ENCODE peak calls at places on chromosomes 13 and 19, in five cellular contexts. V is neuronal stem cell; X is body of pancreas; Q is CD4-positive, CD25-positive, alpha-beta regulatory T cell; F is spleen. O is an unnamed sample.

GRCh38 chr19:44949550-44949949 is 3.7 kb downstream of the APOC2 start:
- DNase-seq in Q (no peak), X (no peak), F (no peak), V (no peak), O (no peak)

GRCh38 chr13:66657165-66657895 is 572.8 kb downstream of the PCDH9 start:
- DNase-seq in X (peak; percentile 65), F (no peak), Q (no peak), V (no peak), O (peak; percentile 73)

GRCh38 chr19:3346677-3347353 is 19.6 kb upstream of the NFIC start:
- DNase-seq in V (no peak), X (peak; percentile 97), F (no peak), Q (no peak), O (peak; percentile 70)

GRCh38 chr13:102012299-102013293 is 389.3 kb downstream of the FGF14 start:
- DNase-seq in V (no peak), Q (no peak), X (no peak), F (no peak), O (no peak)

GRCh38 chr13:40982772-40983171 is 36.3 kb downstream of the ELF1 start:
- DNase-seq in F (no peak), Q (peak; percentile 92), X (no peak), V (no peak), O (peak; percentile 48)

GRCh38 chr13:113902536-113902935 is 38.7 kb upstream of the GAS6 start:
- DNase-seq in X (no peak), V (no peak), Q (no peak), F (no peak), O (no peak)

GRCh38 chr19:41327499-41328156 is 17.7 kb downstream of the CCDC97 start:
- DNase-seq in F (peak; percentile 98), Q (peak; percentile 93), V (no peak), X (peak; percentile 88), O (no peak)

GRCh38 chr13:51697855-51698254 is 106.1 kb downstream of the DHRS12 start:
- DNase-seq in X (no peak), Q (no peak), V (no peak), F (no peak), O (no peak)

GRCh38 chr13:112077729-112078128 is 10.8 kb downstream of the SOX1 start:
- DNase-seq in V (no peak), F (no peak), Q (no peak), X (no peak), O (no peak)

GRCh38 chr13:107960301-107960700 is 255.0 kb downstream of the LIG4 start:
- DNase-seq in V (no peak), F (no peak), X (no peak), Q (no peak), O (no peak)

GRCh38 chr13:28532226-28533048 is 37.5 kb upstream of the FLT1 start:
- DNase-seq in Q (no peak), F (peak; percentile 81), V (peak; percentile 47), X (peak; percentile 17), O (peak; percentile 49)

GRCh38 chr19:38551450-38551813 is 66.3 kb downstream of the MAP4K1 start:
- DNase-seq in F (no peak), X (no peak), Q (peak; percentile 32), V (no peak), O (no peak)

GRCh38 chr13:32639502-32640105 is 53.4 kb downstream of the PDS5B start:
- DNase-seq in F (no peak), Q (peak; percentile 74), X (peak; percentile 73), V (peak; percentile 12), O (peak; percentile 74)

GRCh38 chr13:59780058-59780457 is 383.7 kb downstream of the DIAPH3 start:
- DNase-seq in X (no peak), F (no peak), V (no peak), Q (no peak), O (no peak)

GRCh38 chr19:14758816-14759215 is 19.5 kb downstream of the ADGRE2 start:
- DNase-seq in F (peak; percentile 23), Q (no peak), V (no peak), X (peak; percentile 22), O (no peak)

DNA sequence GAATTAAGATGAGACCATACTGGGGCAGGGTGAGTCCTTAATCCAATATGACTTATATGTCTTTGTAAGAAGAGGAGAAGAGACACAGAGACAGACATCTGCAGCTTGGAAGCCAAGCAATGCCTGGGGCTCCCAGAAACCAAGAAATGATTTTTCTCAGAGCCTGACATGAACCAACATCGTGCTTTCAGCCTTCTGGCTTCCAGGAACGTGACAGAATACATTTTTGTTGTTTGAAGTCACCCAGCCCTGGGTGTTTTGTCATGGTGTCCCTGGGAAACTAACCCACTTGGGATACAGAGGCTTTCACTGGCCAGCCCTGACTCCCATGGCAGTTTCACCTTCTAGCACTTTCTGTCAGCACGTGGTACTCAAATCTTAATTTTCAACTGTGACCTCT is 95.3 kb upstream of the SLC10A2 start:
- DNase-seq in F (no peak), X (no peak), V (no peak), Q (no peak), O (no peak)
- H3K36me3 ChIP-seq in F (no peaks in the 10 kb centered on the region), X (no peaks in the 10 kb centered on the region), V (no peaks in the 10 kb centered on the region), Q (no peaks in the 10 kb centered on the region), O (no peaks in the 10 kb centered on the region)

DNA sequence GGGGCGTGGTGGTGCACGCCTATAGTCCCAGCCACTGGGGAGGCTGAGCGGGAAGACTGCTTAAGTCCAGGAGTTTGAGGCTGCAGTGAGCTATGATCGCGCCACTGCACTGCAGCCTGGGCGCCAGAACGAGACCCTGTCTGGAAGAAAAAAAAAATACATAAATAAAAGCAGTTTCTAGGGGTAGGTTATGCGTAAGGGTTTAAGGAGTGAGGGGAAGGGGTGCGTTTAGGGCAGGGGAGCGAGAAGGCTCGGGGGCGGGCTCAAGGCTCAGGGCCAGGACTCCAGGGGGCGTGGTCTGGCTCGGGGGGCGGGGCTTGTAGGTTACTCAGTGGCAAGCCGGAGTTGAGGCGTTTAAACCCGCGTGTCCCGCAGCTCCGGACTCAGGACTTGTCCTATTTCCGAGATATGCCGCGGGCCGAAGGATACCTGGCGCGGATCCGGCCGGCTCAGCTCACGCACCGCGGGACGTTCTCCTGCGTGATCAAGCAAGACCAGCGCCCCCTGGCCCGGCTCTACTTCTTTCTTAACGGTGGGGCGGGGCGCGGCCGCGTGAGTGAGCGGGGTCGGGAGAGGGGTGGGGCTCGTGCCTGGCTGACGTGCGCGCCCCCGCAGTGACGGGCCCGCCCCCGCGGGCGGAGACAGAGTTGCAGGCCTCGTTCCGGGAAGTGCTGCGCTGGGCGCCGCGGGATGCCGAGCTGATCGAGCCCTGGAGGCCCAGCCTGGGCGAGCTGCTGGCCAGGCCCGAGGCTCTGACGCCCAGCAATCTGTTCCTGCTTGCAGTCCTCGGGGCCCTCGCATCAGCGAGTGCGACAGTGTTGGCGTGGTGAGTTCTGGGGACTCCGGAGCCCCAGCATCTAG is 10.8 kb downstream of the SPACA6 start:
- DNase-seq in Q (peak; percentile 97), F (peak; percentile 99), V (peak; percentile 92), X (peak; percentile 99), O (peak; percentile 96)
- H3K27ac ChIP-seq in Q (peak overlapping the region; percentile 81), F (peak overlapping the region; percentile 91), V (peak overlapping the region; percentile 61), X (peak overlapping the region; percentile 83), O (peak overlapping the region; percentile 89)

DNA sequence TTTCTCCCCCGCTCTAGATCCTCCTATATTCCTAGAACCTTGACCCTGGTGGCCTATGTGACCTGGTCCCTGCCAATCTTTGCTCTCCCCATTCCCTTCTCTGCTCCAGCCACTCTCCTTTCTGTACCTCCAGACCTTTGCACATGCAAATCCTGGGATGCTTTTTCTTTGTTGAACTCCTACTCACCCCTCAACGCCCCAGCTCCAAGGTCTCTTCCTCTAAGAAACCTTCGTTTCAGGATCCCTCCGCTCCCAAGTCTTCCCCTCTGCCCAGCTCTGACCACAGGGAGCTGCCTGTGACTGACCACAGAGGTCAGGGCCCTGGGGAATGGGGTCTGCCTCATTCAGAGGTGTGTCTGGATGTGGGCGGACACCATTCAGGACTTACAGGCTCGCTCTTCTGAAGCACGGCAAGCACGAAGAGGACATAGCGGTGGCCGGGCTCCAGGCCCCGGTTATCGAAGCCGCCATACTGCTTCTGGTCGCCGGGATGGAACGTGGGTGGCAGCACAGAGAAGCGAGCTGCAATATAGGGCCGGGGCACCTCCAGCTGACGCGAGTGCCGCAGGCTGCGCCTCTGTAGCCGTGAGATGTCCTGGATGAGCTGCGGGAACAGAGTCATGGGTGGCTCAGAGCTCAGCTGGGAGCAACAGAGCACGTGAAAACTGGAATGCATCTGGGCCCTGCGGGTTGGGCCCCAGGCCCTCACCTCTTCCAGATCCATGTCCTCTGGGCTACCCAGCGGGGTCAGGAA is 120.9 kb downstream of the PTPRS start:
- DNase-seq in Q (no peak), F (no peak), V (no peak), X (no peak), O (no peak)
- H3K36me3 ChIP-seq in Q (no peaks in the 10 kb centered on the region), F (peaks cover 71% of the 10 kb centered on the region), V (peaks cover 85% of the 10 kb centered on the region), X (no peaks in the 10 kb centered on the region), O (no peaks in the 10 kb centered on the region)

GRCh38 chr19:17333611-17334413 is 843 bp downstream of the ANO8 start:
- DNase-seq in Q (peak; percentile 93), X (peak; percentile 32), V (no peak), F (peak; percentile 85), O (no peak)

GRCh38 chr19:17335575-17335974 is 920 bp upstream of the ANO8 start:
- DNase-seq in F (no peak), V (no peak), Q (no peak), X (no peak), O (no peak)

GRCh38 chr19:17332677-17333581 is 1.7 kb downstream of the ANO8 start:
- DNase-seq in F (peak; percentile 78), X (no peak), V (no peak), Q (peak; percentile 59), O (peak; percentile 85)

GRCh38 chr19:17336872-17337674 is at the start of gene GTPBP3:
- DNase-seq in X (peak; percentile 99), F (peak; percentile 99), Q (peak; percentile 99), V (peak; percentile 97), O (peak; percentile 99)

GRCh38 chr19:17334414-17335409 is at the start of gene ANO8:
- DNase-seq in V (peak; percentile 96), X (peak; percentile 93), F (peak; percentile 97), Q (peak; percentile 98), O (peak; percentile 97)
- H3K27ac ChIP-seq in V (peak within 1 kb of the TSS; percentile 85), X (peak within 1 kb of the TSS; percentile 63), F (peak within 1 kb of the TSS; percentile 79), Q (peak within 1 kb of the TSS; percentile 70), O (peak within 1 kb of the TSS; percentile 50)

DNA sequence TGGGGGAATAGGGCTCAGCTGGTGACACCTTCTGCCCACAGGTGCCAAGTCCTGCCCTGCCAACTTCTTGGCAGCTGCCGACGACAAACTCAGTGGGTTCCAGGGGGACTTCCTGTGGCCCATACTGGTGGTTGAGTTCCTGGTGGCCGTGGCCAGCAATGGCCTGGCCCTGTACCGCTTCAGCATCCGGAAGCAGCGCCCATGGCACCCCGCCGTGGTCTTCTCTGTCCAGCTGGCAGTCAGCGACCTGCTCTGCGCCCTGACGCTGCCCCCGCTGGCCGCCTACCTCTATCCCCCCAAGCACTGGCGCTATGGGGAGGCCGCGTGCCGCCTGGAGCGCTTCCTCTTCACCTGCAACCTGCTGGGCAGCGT is 2.1 kb downstream of the P2RY11 start:
- DNase-seq in X (peak; percentile 42), Q (no peak), V (no peak), F (peak; percentile 80), O (no peak)
- H3K36me3 ChIP-seq in X (peaks cover 24% of the 10 kb centered on the region), Q (peaks cover 54% of the 10 kb centered on the region), V (peaks cover 60% of the 10 kb centered on the region), F (peaks cover 81% of the 10 kb centered on the region), O (no peaks in the 10 kb centered on the region)

DNA sequence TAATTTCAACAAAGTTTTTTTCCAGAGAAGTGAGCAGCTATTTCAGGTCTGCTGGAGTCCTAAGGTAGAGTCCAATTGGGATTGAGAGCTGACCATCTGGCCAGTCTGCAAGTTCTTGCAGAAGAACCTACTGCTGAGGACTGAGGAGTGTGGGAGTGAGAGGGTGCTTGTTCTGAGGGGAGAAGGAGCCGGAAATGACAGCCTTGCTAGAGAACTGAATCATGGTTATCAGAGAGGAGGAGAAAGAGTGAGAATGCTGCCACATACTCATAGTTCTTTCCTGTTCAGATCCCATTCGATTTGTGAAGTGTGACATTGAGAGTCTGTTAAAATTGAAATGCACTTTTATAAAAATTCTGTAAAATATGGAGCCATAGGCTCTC is 350.0 kb downstream of the KCNRG start:
- DNase-seq in Q (peak; percentile 61), F (no peak), X (no peak), V (no peak), O (no peak)
- H3K27ac ChIP-seq in Q (peak overlapping the region; percentile 80), F (peak overlapping the region; percentile 79), X (peak overlapping the region; percentile 76), V (no peak overlapping the region), O (no peak overlapping the region)

GRCh38 chr13:93797463-93797862 is 570.9 kb downstream of the GPC6 start:
- DNase-seq in V (no peak), X (no peak), Q (no peak), F (no peak), O (no peak)
- H3K36me3 ChIP-seq in V (no peaks in the 10 kb centered on the region), X (no peaks in the 10 kb centered on the region), Q (no peaks in the 10 kb centered on the region), F (no peaks in the 10 kb centered on the region), O (no peaks in the 10 kb centered on the region)

O was measured in testis.